ENCODE peak calls at places on chromosome 7, in six cellular contexts. C is esophagus muscularis mucosa, P is OCI-LY7, L is MM.1S, M is lower leg skin, W is AG09309. N is an unnamed sample.

GRCh38 chr7:155947051-155947450 is 134.8 kb upstream of the SHH start:
- DNase-seq in L (no peak), W (no peak), P (no peak), M (no peak), C (no peak), N (peak)

GRCh38 chr7:143256325-143256724 is 6.9 kb upstream of the GSTK1 start:
- DNase-seq in P (no peak), C (no peak), L (no peak), M (no peak), W (no peak), N (no peak)

GRCh38 chr7:151056286-151057037 is 1.2 kb downstream of the CDK5 start:
- DNase-seq in L (no peak), C (no peak), M (peak), W (no peak), P (peak), N (no peak)

GRCh38 chr7:82697897-82698296 is 254.3 kb upstream of the CACNA2D1 start:
- DNase-seq in P (no peak), L (no peak), W (no peak), M (no peak), C (no peak), N (no peak)

GRCh38 chr7:73577627-73578341 is 595 bp downstream of the TBL2 start:
- DNase-seq in C (no peak), L (peak), M (no peak), W (no peak), P (no peak), N (no peak)

GRCh38 chr7:1351881-1352625 is 107.2 kb downstream of the MICALL2 start:
- DNase-seq in C (no peak), W (no peak), M (no peak), P (no peak), L (no peak), N (no peak)

GRCh38 chr7:47258798-47259197 is 323.1 kb downstream of the TNS3 start:
- DNase-seq in M (no peak), P (no peak), C (no peak), L (no peak), W (no peak), N (no peak)

GRCh38 chr7:84230491-84230890 is 35.9 kb upstream of the SEMA3A start:
- DNase-seq in P (no peak), W (no peak), M (no peak), C (no peak), L (no peak), N (no peak)

GRCh38 chr7:151665363-151665762 is 145.7 kb upstream of the RHEB start:
- DNase-seq in W (peak), M (no peak), L (no peak), C (no peak), P (no peak), N (no peak)

GRCh38 chr7:135300913-135301765 is 67.5 kb downstream of the STRA8 start:
- DNase-seq in L (no peak), C (no peak), W (no peak), P (no peak), M (no peak), N (no peak)

GRCh38 chr7:927031-927671 is 27.3 kb downstream of the ADAP1 start:
- DNase-seq in L (no peak), C (no peak), W (no peak), M (no peak), P (no peak), N (no peak)

GRCh38 chr7:93636276-93636675 is 61.8 kb upstream of the CALCR start:
- DNase-seq in C (no peak), M (no peak), L (no peak), P (no peak), W (no peak), N (no peak)

GRCh38 chr7:112204776-112205347 is 1.3 kb downstream of the DOCK4 start:
- DNase-seq in P (peak), W (no peak), C (no peak), M (no peak), L (peak), N (no peak)

GRCh38 chr7:74306737-74307469 is 17.7 kb downstream of the CLIP2 start:
- DNase-seq in C (no peak), L (no peak), M (no peak), W (peak), P (no peak), N (no peak)

GRCh38 chr7:85191383-85191782 is 4.5 kb upstream of the SEMA3D start:
- DNase-seq in M (no peak), P (peak), L (peak), C (no peak), W (no peak), N (no peak)

GRCh38 chr7:89401690-89402089 is 606.2 kb upstream of the TEX47 start:
- DNase-seq in W (no peak), M (no peak), C (no peak), P (no peak), L (no peak), N (no peak)

GRCh38 chr7:30364773-30365172 is 80.4 kb downstream of the ZNRF2 start:
- DNase-seq in W (no peak), C (no peak), P (no peak), L (no peak), M (no peak), N (no peak)

GRCh38 chr7:47380325-47381131 is 201.4 kb downstream of the TNS3 start:
- DNase-seq in P (no peak), M (no peak), C (no peak), W (no peak), L (no peak), N (no peak)

GRCh38 chr7:1593091-1593866 is 23.4 kb upstream of the PSMG3 start:
- DNase-seq in W (no peak), C (no peak), P (peak), M (no peak), L (no peak), N (no peak)

GRCh38 chr7:81605493-81605892 is 164.4 kb downstream of the HGF start:
- DNase-seq in P (no peak), C (no peak), L (no peak), W (no peak), M (no peak), N (no peak)

GRCh38 chr7:81604075-81604807 is 165.6 kb downstream of the HGF start:
- DNase-seq in M (no peak), L (no peak), W (peak), P (no peak), C (no peak), N (peak)

GRCh38 chr7:81604808-81605174 is 165.1 kb downstream of the HGF start:
- DNase-seq in W (no peak), L (no peak), M (no peak), P (no peak), C (no peak), N (peak)

GRCh38 chr7:81598951-81599350 is 170.9 kb downstream of the HGF start:
- DNase-seq in P (no peak), C (no peak), W (no peak), M (no peak), L (peak), N (no peak)

DNA sequence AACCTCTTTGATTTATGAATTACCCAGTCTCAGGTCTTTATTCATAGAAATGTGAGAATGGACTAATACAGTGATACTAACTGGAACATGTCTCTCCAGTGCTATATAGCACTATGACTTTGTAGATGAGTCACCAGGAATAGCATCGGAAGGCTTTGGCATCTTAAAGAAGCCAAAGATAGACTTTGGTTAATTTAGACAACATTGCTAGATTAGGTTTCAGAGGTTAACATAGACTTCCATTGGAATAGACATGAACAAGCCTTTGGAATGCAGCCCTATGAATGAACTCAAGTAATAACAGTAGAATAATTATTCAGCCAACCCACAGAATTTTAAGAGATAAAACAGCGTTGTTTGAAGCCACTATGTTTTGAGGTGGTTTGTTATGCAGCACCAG is 169.2 kb downstream of the HGF start:
- DNase-seq in C (no peak), L (no peak), P (no peak), W (peak), M (no peak), N (no peak)
- H3K4me3 ChIP-seq in C (no peak), L (no peak), P (no peak), W (no peak), M (no peak), N (no peak)

GRCh38 chr7:41889040-41889439 is 186.2 kb upstream of the INHBA start:
- DNase-seq in P (no peak), W (no peak), M (no peak), C (no peak), L (no peak), N (no peak)

GRCh38 chr7:41889472-41889871 is 186.6 kb upstream of the INHBA start:
- DNase-seq in W (no peak), L (no peak), M (no peak), P (no peak), C (no peak), N (no peak)

GRCh38 chr7:41893656-41894055 is 190.8 kb upstream of the INHBA start:
- DNase-seq in C (no peak), M (no peak), W (no peak), P (no peak), L (no peak), N (no peak)

GRCh38 chr7:41890631-41891265 is 187.9 kb upstream of the INHBA start:
- DNase-seq in M (no peak), W (no peak), C (no peak), P (no peak), L (no peak), N (no peak)

DNA sequence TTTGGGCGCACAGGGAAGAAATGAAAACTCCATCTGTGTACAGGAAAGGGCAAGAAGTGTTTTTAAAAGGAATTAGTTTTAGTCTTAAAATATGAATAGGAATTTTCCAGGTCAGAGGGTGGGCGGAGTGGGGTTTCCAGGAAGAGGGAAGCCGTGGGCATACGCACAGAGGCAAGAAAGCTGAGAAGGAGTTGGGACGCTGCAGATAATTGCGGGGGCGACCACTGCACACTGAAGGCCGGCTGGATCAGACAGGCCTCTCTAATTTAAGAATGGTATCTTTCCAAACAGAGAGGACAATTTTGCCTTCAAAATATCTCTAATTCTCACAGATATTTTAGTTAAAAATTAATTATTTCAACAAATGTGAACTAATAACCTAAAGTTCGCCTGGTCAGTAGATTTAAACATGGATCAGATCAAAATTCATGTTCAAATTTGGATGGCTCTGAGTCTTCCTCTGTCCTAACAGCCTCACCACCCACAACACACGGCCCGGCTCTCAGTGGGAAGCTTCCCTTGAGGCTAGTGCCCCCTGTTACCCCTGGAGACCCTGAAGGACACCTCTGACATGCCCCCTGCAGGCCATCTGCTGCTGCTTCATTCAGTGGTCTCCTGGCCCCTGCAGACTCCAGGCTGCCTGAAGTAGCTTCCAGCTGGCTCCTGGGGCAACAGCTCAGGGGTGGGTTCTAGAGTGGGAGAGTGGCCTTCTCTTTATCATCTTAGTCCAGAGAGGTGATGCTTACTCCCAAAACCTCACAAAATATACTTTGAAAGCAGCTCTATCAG is 189.3 kb upstream of the INHBA start:
- DNase-seq in L (no peak), M (no peak), W (no peak), C (no peak), P (peak), N (no peak)
- TF ChIP-seq CTCF in L (no peak), M (no peak), W (peak), C (no peak), P (peak), N (peak)

GRCh38 chr7:64853679-64854078 is 49.4 kb upstream of the ZNF273 start:
- DNase-seq in L (no peak), P (no peak), M (no peak), W (no peak), C (no peak), N (no peak)

GRCh38 chr7:64854969-64855368 is 48.1 kb upstream of the ZNF273 start:
- DNase-seq in C (no peak), L (no peak), P (no peak), M (no peak), W (no peak), N (no peak)

GRCh38 chr7:64849250-64849923 is 53.7 kb upstream of the ZNF273 start:
- DNase-seq in W (no peak), L (no peak), M (peak), C (no peak), P (peak), N (no peak)

GRCh38 chr7:64849924-64850499 is 53.1 kb upstream of the ZNF273 start:
- DNase-seq in M (no peak), L (no peak), C (no peak), P (no peak), W (no peak), N (no peak)
- H3K4me3 ChIP-seq in M (no peak), L (no peak), C (no peak), P (no peak), W (no peak), N (no peak)

DNA sequence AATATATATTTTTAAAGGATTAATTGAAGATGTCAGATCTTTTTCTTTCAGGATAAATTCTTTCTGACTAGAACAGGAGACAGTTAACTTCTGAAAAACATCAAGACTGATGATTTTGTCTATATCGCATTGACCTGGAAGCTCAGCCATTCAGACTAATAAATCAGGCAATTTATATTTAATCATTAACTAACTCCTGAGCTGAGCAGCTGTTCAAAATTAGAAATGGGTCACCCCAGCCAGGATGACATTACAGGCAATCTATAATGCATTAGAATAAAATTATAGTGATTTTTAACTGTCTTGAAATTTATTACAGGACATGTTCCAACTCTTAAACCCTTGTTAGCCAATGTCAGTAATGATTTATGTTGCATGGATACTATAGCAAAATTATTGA is 139.9 kb downstream of the CDCA7L start:
- DNase-seq in M (no peak), P (no peak), W (no peak), C (no peak), L (no peak), N (no peak)
- TF ChIP-seq CTCF in M (no peak), P (no peak), W (no peak), C (no peak), L (no peak), N (no peak)

DNA sequence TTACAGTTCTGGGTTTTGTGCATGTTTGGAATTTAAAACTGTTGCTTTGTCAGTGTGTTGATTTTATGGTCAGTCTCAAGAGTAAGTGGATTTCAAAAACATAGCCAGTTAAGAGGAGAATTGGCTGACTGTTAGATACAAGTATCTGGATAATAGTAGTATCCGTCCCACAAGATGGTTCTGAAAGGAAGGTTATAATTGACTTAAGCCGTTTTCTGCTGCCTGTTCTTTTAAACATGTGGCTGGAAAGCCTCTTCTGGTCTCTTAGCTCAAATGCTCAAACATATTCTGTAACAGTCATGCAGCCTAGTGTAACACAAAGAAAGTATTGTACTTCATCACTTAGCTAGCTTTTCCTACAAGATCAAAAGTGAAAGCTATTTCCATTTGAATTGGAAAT is 170.8 kb downstream of the POLR1F start:
- DNase-seq in P (no peak), W (no peak), C (no peak), L (no peak), M (no peak), N (no peak)
- H3K4me3 ChIP-seq in P (no peak), W (no peak), C (peak), L (no peak), M (no peak), N (no peak)